ENCODE peak calls at places on chromosomes 12 and 14, in nine cellular contexts. T is IMR-90; F is ELR; W is HFFc6; R is GM23248; B is neural progenitor cell; O is H4; X is stimulated activated CD4-positive, alpha-beta T cell treated with anti-CD3 and anti-CD28 coated beads, Interleukin-15, amount 100 ng/mL, for 1 hour; H is HEK293T. V is an unnamed sample.

GRCh38 chr14:36973806-36974442 is 198.5 kb downstream of the SLC25A21 start:
- DNase-seq in T (peak; percentile 83), B (no peak), H (no peak), O (peak; percentile 58), F (peak; percentile 45), R (peak; percentile 86), W (peak; percentile 55), X (no peak), V (peak; percentile 65)

GRCh38 chr12:84270470-84271140 is 642.0 kb downstream of the SLC6A15 start:
- DNase-seq in W (no peak), F (no peak), H (no peak), R (no peak), B (no peak), X (no peak), T (no peak), O (no peak), V (no peak)

GRCh38 chr12:50620050-50620974 is 115.5 kb downstream of the DIP2B start:
- DNase-seq in O (peak; percentile 30), F (peak; percentile 89), B (peak; percentile 55), T (peak; percentile 95), X (no peak), H (no peak), R (peak; percentile 94), W (peak; percentile 87), V (peak; percentile 79)

GRCh38 chr12:46164186-46164585 is 104.7 kb downstream of the SLC38A1 start:
- DNase-seq in B (no peak), T (no peak), H (no peak), W (no peak), X (no peak), O (no peak), F (no peak), R (no peak), V (no peak)

GRCh38 chr12:130870442-130871285 is 1.2 kb upstream of the RAN start:
- DNase-seq in T (peak; percentile 83), H (peak; percentile 73), W (peak; percentile 75), F (peak; percentile 85), B (peak; percentile 86), X (peak; percentile 18), R (peak; percentile 98), O (peak; percentile 58), V (peak; percentile 93)

GRCh38 chr12:104354868-104355570 is 51.5 kb downstream of the EID3 start:
- DNase-seq in T (no peak), F (no peak), B (no peak), R (no peak), W (no peak), H (no peak), X (no peak), O (no peak), V (no peak)

GRCh38 chr12:50505386-50505827 is 622 bp downstream of the DIP2B start:
- DNase-seq in X (no peak), R (peak; percentile 59), H (no peak), T (no peak), W (no peak), B (peak; percentile 49), O (no peak), F (peak; percentile 62), V (peak; percentile 41)

GRCh38 chr12:77946541-77947021 is 115.9 kb downstream of the NAV3 start:
- DNase-seq in X (no peak), F (peak; percentile 19), B (no peak), H (no peak), R (peak; percentile 58), O (no peak), T (peak; percentile 19), W (peak; percentile 24), V (peak; percentile 30)

GRCh38 chr12:15778126-15778525 is 11.1 kb downstream of the EPS8 start:
- DNase-seq in B (no peak), T (no peak), O (no peak), F (peak; percentile 69), H (no peak), R (peak; percentile 82), X (no peak), W (peak; percentile 34), V (no peak)

GRCh38 chr14:45089813-45090212 is 5.9 kb downstream of the PRPF39 start:
- DNase-seq in B (no peak), X (no peak), O (no peak), R (peak; percentile 80), F (peak; percentile 85), W (peak; percentile 48), H (no peak), T (peak; percentile 61), V (no peak)

GRCh38 chr14:51865953-51866747 is 5.7 kb downstream of the GNG2 start:
- DNase-seq in X (no peak), B (no peak), T (no peak), H (no peak), F (no peak), W (no peak), O (no peak), R (no peak), V (no peak)

GRCh38 chr14:66982247-66982646 is 207.0 kb upstream of the GARIN2 start:
- DNase-seq in H (no peak), W (no peak), T (no peak), F (no peak), O (no peak), B (no peak), X (no peak), R (no peak), V (no peak)

GRCh38 chr14:101411151-101411550 is 150.1 kb upstream of the DIO3 start:
- DNase-seq in F (no peak), H (no peak), W (no peak), B (no peak), X (no peak), O (no peak), R (no peak), T (no peak), V (no peak)

GRCh38 chr12:68374315-68374982 is 42.3 kb upstream of the MDM1 start:
- DNase-seq in W (no peak), F (no peak), H (no peak), R (no peak), B (no peak), T (no peak), X (peak; percentile 29), O (peak; percentile 21), V (no peak)

GRCh38 chr12:18103624-18104023 is 13.6 kb upstream of the RERGL start:
- DNase-seq in O (no peak), F (no peak), R (no peak), X (no peak), B (no peak), T (no peak), H (no peak), W (no peak), V (no peak)

GRCh38 chr12:106682594-106683234 is 91.8 kb upstream of the RIC8B start:
- DNase-seq in T (peak; percentile 15), B (no peak), F (peak; percentile 47), R (peak; percentile 33), X (no peak), W (peak; percentile 32), O (no peak), H (no peak), V (peak; percentile 2)

GRCh38 chr14:91996951-91997371 is 42.9 kb downstream of the TRIP11 start:
- DNase-seq in F (peak; percentile 76), H (peak; percentile 27), B (peak; percentile 62), X (no peak), T (peak; percentile 72), R (peak; percentile 92), O (peak; percentile 39), W (peak; percentile 87), V (peak; percentile 92)

GRCh38 chr12:132318618-132319033 is 10.8 kb downstream of the GALNT9 start:
- DNase-seq in T (no peak), X (no peak), B (no peak), R (no peak), W (no peak), F (no peak), H (no peak), O (no peak), V (no peak)

GRCh38 chr14:33781267-33781666 is 169.6 kb downstream of the EGLN3 start:
- DNase-seq in H (no peak), B (no peak), F (peak; percentile 11), T (no peak), W (peak; percentile 25), R (no peak), X (no peak), O (peak; percentile 52), V (no peak)

GRCh38 chr12:19894049-19894448 is 454.8 kb downstream of the AEBP2 start:
- DNase-seq in W (no peak), X (no peak), F (no peak), O (peak; percentile 26), B (no peak), H (no peak), T (peak; percentile 31), R (peak; percentile 70), V (peak; percentile 18)

GRCh38 chr12:130364578-130364977 is 26.9 kb downstream of the PIWIL1 start:
- DNase-seq in O (no peak), H (no peak), R (no peak), F (no peak), X (no peak), T (no peak), B (no peak), W (no peak), V (no peak)

GRCh38 chr12:101414533-101415119 is 7.1 kb upstream of the ARL1 start:
- DNase-seq in O (peak; percentile 45), B (peak; percentile 70), F (peak; percentile 75), T (peak; percentile 67), R (peak; percentile 76), W (peak; percentile 58), H (peak; percentile 45), X (no peak), V (peak; percentile 37)

GRCh38 chr12:6914246-6914947 is at the start of gene ENO2:
- DNase-seq in T (peak; percentile 63), R (peak; percentile 92), X (peak; percentile 75), W (peak; percentile 42), B (peak; percentile 79), F (peak; percentile 83), O (peak; percentile 58), H (no peak), V (peak; percentile 78)

GRCh38 chr12:47378222-47378582 is 298.4 kb upstream of the AMIGO2 start:
- DNase-seq in R (no peak), B (no peak), W (no peak), H (no peak), X (no peak), O (no peak), T (peak; percentile 17), F (no peak), V (no peak)

GRCh38 chr12:71846322-71846940 is 6.9 kb downstream of the TBC1D15 start:
- DNase-seq in W (peak; percentile 26), B (no peak), R (peak; percentile 65), H (no peak), O (peak; percentile 29), F (peak; percentile 61), X (no peak), T (peak; percentile 47), V (peak; percentile 55)